ENCODE peak calls at places on chromosomes 1 and 21, in nine cellular contexts. One of them, this sample, is unnamed.

GRCh38 chr1:234899041-234899787 is 229.4 kb downstream of the TOMM20 start:
- DNase-seq in astrocyte of the cerebellum: no peak
- DNase-seq in AG10803: peak; percentile 60
- DNase-seq in endothelial cell: no peak
- DNase-seq in endothelial cell of umbilical vein: peak; percentile 49
- DNase-seq in dorsolateral prefrontal cortex: no peak
- DNase-seq in natural killer cell: no peak
- DNase-seq in mucosa of descending colon: peak; percentile 66
- DNase-seq in ovary: no peak
- DNase-seq in this sample: no peak

GRCh38 chr21:28431527-28432200 is 561.0 kb downstream of the LTN1 start:
- DNase-seq in astrocyte of the cerebellum: no peak
- DNase-seq in ovary: no peak
- DNase-seq in mucosa of descending colon: no peak
- DNase-seq in endothelial cell of umbilical vein: no peak
- DNase-seq in natural killer cell: no peak
- DNase-seq in dorsolateral prefrontal cortex: no peak
- DNase-seq in AG10803: no peak
- DNase-seq in endothelial cell: no peak
- DNase-seq in this sample: no peak

GRCh38 chr1:84689514-84690396 is 506 bp downstream of the SSX2IP start:
- DNase-seq in endothelial cell: peak; percentile 56
- DNase-seq in endothelial cell of umbilical vein: peak; percentile 50
- DNase-seq in ovary: no peak
- DNase-seq in natural killer cell: no peak
- DNase-seq in mucosa of descending colon: no peak
- DNase-seq in AG10803: peak; percentile 37
- DNase-seq in astrocyte of the cerebellum: no peak
- DNase-seq in dorsolateral prefrontal cortex: peak; percentile 72
- DNase-seq in this sample: peak; percentile 53

GRCh38 chr1:153881764-153882163 is 41.0 kb downstream of the GATAD2B start:
- DNase-seq in astrocyte of the cerebellum: no peak
- DNase-seq in AG10803: peak; percentile 23
- DNase-seq in natural killer cell: no peak
- DNase-seq in dorsolateral prefrontal cortex: no peak
- DNase-seq in mucosa of descending colon: no peak
- DNase-seq in ovary: peak; percentile 37
- DNase-seq in endothelial cell of umbilical vein: peak; percentile 71
- DNase-seq in endothelial cell: no peak
- DNase-seq in this sample: peak; percentile 5

GRCh38 chr1:215076312-215076711 is 6.2 kb upstream of the KCNK2 start:
- DNase-seq in ovary: no peak
- DNase-seq in natural killer cell: no peak
- DNase-seq in mucosa of descending colon: no peak
- DNase-seq in astrocyte of the cerebellum: peak; percentile 38
- DNase-seq in AG10803: peak; percentile 41
- DNase-seq in dorsolateral prefrontal cortex: no peak
- DNase-seq in endothelial cell: peak; percentile 49
- DNase-seq in endothelial cell of umbilical vein: peak; percentile 26
- DNase-seq in this sample: no peak

GRCh38 chr1:246592695-246593094 is 26.4 kb downstream of the CNST start:
- DNase-seq in astrocyte of the cerebellum: peak; percentile 97
- DNase-seq in AG10803: peak; percentile 99
- DNase-seq in natural killer cell: no peak
- DNase-seq in endothelial cell of umbilical vein: no peak
- DNase-seq in dorsolateral prefrontal cortex: no peak
- DNase-seq in mucosa of descending colon: no peak
- DNase-seq in endothelial cell: no peak
- DNase-seq in ovary: no peak
- DNase-seq in this sample: no peak

GRCh38 chr1:19333587-19334354 is 21.6 kb downstream of the SLC66A1 start:
- DNase-seq in endothelial cell of umbilical vein: no peak
- DNase-seq in dorsolateral prefrontal cortex: no peak
- DNase-seq in natural killer cell: no peak
- DNase-seq in ovary: no peak
- DNase-seq in mucosa of descending colon: no peak
- DNase-seq in AG10803: no peak
- DNase-seq in astrocyte of the cerebellum: no peak
- DNase-seq in endothelial cell: no peak
- DNase-seq in this sample: no peak

GRCh38 chr21:27454234-27454633 is 487.3 kb upstream of the ADAMTS5 start:
- DNase-seq in astrocyte of the cerebellum: no peak
- DNase-seq in endothelial cell: no peak
- DNase-seq in dorsolateral prefrontal cortex: no peak
- DNase-seq in AG10803: no peak
- DNase-seq in ovary: no peak
- DNase-seq in mucosa of descending colon: no peak
- DNase-seq in endothelial cell of umbilical vein: peak; percentile 37
- DNase-seq in natural killer cell: no peak
- DNase-seq in this sample: no peak

GRCh38 chr1:203593143-203593542 is 33.5 kb upstream of the ATP2B4 start:
- DNase-seq in mucosa of descending colon: no peak
- DNase-seq in dorsolateral prefrontal cortex: no peak
- DNase-seq in ovary: no peak
- DNase-seq in endothelial cell: no peak
- DNase-seq in natural killer cell: no peak
- DNase-seq in endothelial cell of umbilical vein: no peak
- DNase-seq in AG10803: no peak
- DNase-seq in astrocyte of the cerebellum: no peak
- DNase-seq in this sample: no peak

GRCh38 chr1:203593723-203594122 is 32.9 kb upstream of the ATP2B4 start:
- DNase-seq in mucosa of descending colon: peak; percentile 73
- DNase-seq in ovary: no peak
- DNase-seq in AG10803: no peak
- DNase-seq in astrocyte of the cerebellum: no peak
- DNase-seq in dorsolateral prefrontal cortex: no peak
- DNase-seq in endothelial cell of umbilical vein: no peak
- DNase-seq in endothelial cell: no peak
- DNase-seq in natural killer cell: peak; percentile 42
- DNase-seq in this sample: no peak

GRCh38 chr1:203591626-203592025 is 35.0 kb upstream of the ATP2B4 start:
- DNase-seq in AG10803: no peak
- DNase-seq in endothelial cell of umbilical vein: no peak
- DNase-seq in astrocyte of the cerebellum: no peak
- DNase-seq in mucosa of descending colon: no peak
- DNase-seq in ovary: no peak
- DNase-seq in endothelial cell: no peak
- DNase-seq in natural killer cell: no peak
- DNase-seq in dorsolateral prefrontal cortex: no peak
- DNase-seq in this sample: no peak

GRCh38 chr1:203592728-203593127 is 33.9 kb upstream of the ATP2B4 start:
- DNase-seq in mucosa of descending colon: no peak
- DNase-seq in natural killer cell: no peak
- DNase-seq in AG10803: peak; percentile 74
- DNase-seq in endothelial cell: no peak
- DNase-seq in ovary: no peak
- DNase-seq in dorsolateral prefrontal cortex: no peak
- DNase-seq in astrocyte of the cerebellum: no peak
- DNase-seq in endothelial cell of umbilical vein: peak; percentile 52
- DNase-seq in this sample: no peak

GRCh38 chr1:203592156-203592555 is 34.5 kb upstream of the ATP2B4 start:
- DNase-seq in AG10803: no peak
- DNase-seq in endothelial cell of umbilical vein: no peak
- DNase-seq in ovary: no peak
- DNase-seq in endothelial cell: no peak
- DNase-seq in astrocyte of the cerebellum: no peak
- DNase-seq in natural killer cell: no peak
- DNase-seq in mucosa of descending colon: no peak
- DNase-seq in dorsolateral prefrontal cortex: peak; percentile 34
- DNase-seq in this sample: peak; percentile 36
- TF ChIP-seq CTCF in AG10803: no peak
- TF ChIP-seq CTCF in endothelial cell of umbilical vein: no peak
- TF ChIP-seq CTCF in ovary: no peak
- TF ChIP-seq CTCF in endothelial cell: no peak
- TF ChIP-seq CTCF in astrocyte of the cerebellum: no peak
- TF ChIP-seq CTCF in natural killer cell: no peak
- TF ChIP-seq CTCF in mucosa of descending colon: no peak
- TF ChIP-seq CTCF in dorsolateral prefrontal cortex: no peak
- TF ChIP-seq CTCF in this sample: no peak

GRCh38 chr1:172549621-172550280 is 16.8 kb downstream of the SUCO start:
- DNase-seq in ovary: no peak
- DNase-seq in endothelial cell of umbilical vein: peak; percentile 8
- DNase-seq in natural killer cell: no peak
- DNase-seq in mucosa of descending colon: no peak
- DNase-seq in endothelial cell: no peak
- DNase-seq in dorsolateral prefrontal cortex: no peak
- DNase-seq in astrocyte of the cerebellum: no peak
- DNase-seq in AG10803: no peak
- DNase-seq in this sample: no peak
- TF ChIP-seq CTCF in ovary: no peak
- TF ChIP-seq CTCF in endothelial cell of umbilical vein: no peak
- TF ChIP-seq CTCF in natural killer cell: no peak
- TF ChIP-seq CTCF in mucosa of descending colon: no peak
- TF ChIP-seq CTCF in endothelial cell: no peak
- TF ChIP-seq CTCF in dorsolateral prefrontal cortex: no peak
- TF ChIP-seq CTCF in astrocyte of the cerebellum: no peak
- TF ChIP-seq CTCF in AG10803: no peak
- TF ChIP-seq CTCF in this sample: no peak

GRCh38 chr1:245266105-245266504 is 111.3 kb downstream of the KIF26B start:
- DNase-seq in AG10803: no peak
- DNase-seq in endothelial cell of umbilical vein: no peak
- DNase-seq in endothelial cell: no peak
- DNase-seq in dorsolateral prefrontal cortex: no peak
- DNase-seq in astrocyte of the cerebellum: no peak
- DNase-seq in natural killer cell: no peak
- DNase-seq in mucosa of descending colon: no peak
- DNase-seq in ovary: no peak
- DNase-seq in this sample: no peak

GRCh38 chr1:245261786-245262185 is 107.0 kb downstream of the KIF26B start:
- DNase-seq in endothelial cell of umbilical vein: no peak
- DNase-seq in AG10803: no peak
- DNase-seq in dorsolateral prefrontal cortex: no peak
- DNase-seq in mucosa of descending colon: no peak
- DNase-seq in astrocyte of the cerebellum: peak; percentile 5
- DNase-seq in ovary: no peak
- DNase-seq in natural killer cell: no peak
- DNase-seq in endothelial cell: no peak
- DNase-seq in this sample: no peak

GRCh38 chr1:245262876-245263625 is 108.3 kb downstream of the KIF26B start:
- DNase-seq in mucosa of descending colon: no peak
- DNase-seq in endothelial cell of umbilical vein: no peak
- DNase-seq in dorsolateral prefrontal cortex: no peak
- DNase-seq in AG10803: peak; percentile 17
- DNase-seq in ovary: no peak
- DNase-seq in astrocyte of the cerebellum: no peak
- DNase-seq in natural killer cell: no peak
- DNase-seq in endothelial cell: no peak
- DNase-seq in this sample: no peak

GRCh38 chr1:245264226-245264625 is 109.4 kb downstream of the KIF26B start:
- DNase-seq in endothelial cell: no peak
- DNase-seq in mucosa of descending colon: no peak
- DNase-seq in dorsolateral prefrontal cortex: no peak
- DNase-seq in ovary: no peak
- DNase-seq in endothelial cell of umbilical vein: no peak
- DNase-seq in natural killer cell: no peak
- DNase-seq in astrocyte of the cerebellum: no peak
- DNase-seq in AG10803: no peak
- DNase-seq in this sample: no peak

DNA sequence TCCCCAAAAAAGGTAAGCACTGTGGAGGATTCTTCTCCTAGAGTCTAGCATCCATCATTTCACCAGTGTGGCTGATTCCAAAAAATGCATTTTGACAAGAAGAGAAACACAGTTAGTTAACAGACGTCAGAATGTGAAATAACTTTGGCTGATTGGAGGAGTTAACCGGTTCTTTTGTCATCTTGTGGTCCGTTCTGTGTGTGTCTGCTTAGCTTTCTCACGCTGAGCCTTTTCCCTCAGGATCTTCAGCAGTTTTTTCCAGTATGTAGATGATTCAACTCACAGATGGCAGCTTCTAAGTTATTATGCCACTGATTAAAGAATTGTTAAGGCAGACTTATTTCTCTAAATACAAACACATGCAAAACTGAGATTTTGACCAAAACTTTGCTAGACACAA is 108.9 kb downstream of the KIF26B start:
- DNase-seq in endothelial cell: no peak
- DNase-seq in endothelial cell of umbilical vein: no peak
- DNase-seq in AG10803: peak; percentile 94
- DNase-seq in astrocyte of the cerebellum: no peak
- DNase-seq in ovary: no peak
- DNase-seq in natural killer cell: no peak
- DNase-seq in mucosa of descending colon: no peak
- DNase-seq in dorsolateral prefrontal cortex: no peak
- DNase-seq in this sample: no peak
- TF ChIP-seq CTCF in endothelial cell: no peak
- TF ChIP-seq CTCF in endothelial cell of umbilical vein: no peak
- TF ChIP-seq CTCF in AG10803: no peak
- TF ChIP-seq CTCF in astrocyte of the cerebellum: no peak
- TF ChIP-seq CTCF in ovary: no peak
- TF ChIP-seq CTCF in natural killer cell: no peak
- TF ChIP-seq CTCF in mucosa of descending colon: no peak
- TF ChIP-seq CTCF in dorsolateral prefrontal cortex: no peak
- TF ChIP-seq CTCF in this sample: no peak

GRCh38 chr1:227353186-227353585 is 34.9 kb upstream of the CDC42BPA start:
- DNase-seq in mucosa of descending colon: no peak
- DNase-seq in endothelial cell of umbilical vein: no peak
- DNase-seq in dorsolateral prefrontal cortex: no peak
- DNase-seq in ovary: no peak
- DNase-seq in astrocyte of the cerebellum: no peak
- DNase-seq in endothelial cell: no peak
- DNase-seq in natural killer cell: no peak
- DNase-seq in AG10803: no peak
- DNase-seq in this sample: no peak

GRCh38 chr1:227355542-227356270 is 37.4 kb upstream of the CDC42BPA start:
- DNase-seq in ovary: no peak
- DNase-seq in AG10803: no peak
- DNase-seq in endothelial cell: no peak
- DNase-seq in mucosa of descending colon: no peak
- DNase-seq in astrocyte of the cerebellum: no peak
- DNase-seq in dorsolateral prefrontal cortex: no peak
- DNase-seq in natural killer cell: no peak
- DNase-seq in endothelial cell of umbilical vein: no peak
- DNase-seq in this sample: no peak

GRCh38 chr1:227357229-227358078 is 39.2 kb upstream of the CDC42BPA start:
- DNase-seq in AG10803: peak; percentile 68
- DNase-seq in endothelial cell: peak; percentile 50
- DNase-seq in astrocyte of the cerebellum: peak; percentile 28
- DNase-seq in natural killer cell: no peak
- DNase-seq in endothelial cell of umbilical vein: peak; percentile 96
- DNase-seq in mucosa of descending colon: peak; percentile 55
- DNase-seq in dorsolateral prefrontal cortex: no peak
- DNase-seq in ovary: peak; percentile 49
- DNase-seq in this sample: no peak

GRCh38 chr1:227358079-227358358 is 39.7 kb upstream of the CDC42BPA start:
- DNase-seq in AG10803: no peak
- DNase-seq in endothelial cell of umbilical vein: no peak
- DNase-seq in ovary: no peak
- DNase-seq in dorsolateral prefrontal cortex: no peak
- DNase-seq in natural killer cell: no peak
- DNase-seq in endothelial cell: no peak
- DNase-seq in mucosa of descending colon: no peak
- DNase-seq in astrocyte of the cerebellum: no peak
- DNase-seq in this sample: no peak

DNA sequence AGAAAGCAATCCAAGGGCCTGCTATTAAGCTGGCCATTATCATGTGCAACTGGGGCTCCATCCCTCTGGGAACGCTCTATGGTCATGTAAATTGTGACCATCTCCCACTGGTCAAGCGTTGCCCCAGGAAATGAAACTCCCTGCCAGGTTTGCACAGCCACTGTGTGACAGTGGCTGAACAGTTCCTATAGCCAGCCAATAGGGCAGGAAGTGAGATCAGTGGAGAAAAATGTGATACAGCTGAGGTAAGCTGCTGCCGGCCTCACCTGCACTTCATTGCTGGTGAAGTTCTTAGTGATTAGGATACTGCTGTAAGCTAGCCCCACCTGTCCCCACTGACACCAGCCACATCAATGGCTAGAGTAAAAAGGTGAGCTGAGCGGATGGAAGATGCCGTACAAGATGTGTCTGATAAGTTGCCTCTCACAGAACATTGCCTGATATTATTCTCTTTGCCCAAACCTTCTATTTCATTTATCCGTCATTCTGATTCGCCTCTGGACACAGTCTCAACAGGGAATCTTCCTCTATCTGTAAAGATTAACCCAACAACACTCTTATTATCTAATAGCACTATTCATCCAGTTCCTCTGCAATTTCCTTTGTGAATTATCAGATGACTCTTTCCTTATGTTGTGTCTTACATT is 38.4 kb upstream of the CDC42BPA start:
- DNase-seq in AG10803: no peak
- DNase-seq in ovary: no peak
- DNase-seq in dorsolateral prefrontal cortex: no peak
- DNase-seq in mucosa of descending colon: no peak
- DNase-seq in endothelial cell: no peak
- DNase-seq in natural killer cell: no peak
- DNase-seq in endothelial cell of umbilical vein: peak; percentile 44
- DNase-seq in astrocyte of the cerebellum: no peak
- DNase-seq in this sample: no peak
- TF ChIP-seq CTCF in AG10803: no peak
- TF ChIP-seq CTCF in ovary: no peak
- TF ChIP-seq CTCF in dorsolateral prefrontal cortex: no peak
- TF ChIP-seq CTCF in mucosa of descending colon: no peak
- TF ChIP-seq CTCF in endothelial cell: no peak
- TF ChIP-seq CTCF in natural killer cell: no peak
- TF ChIP-seq CTCF in endothelial cell of umbilical vein: no peak
- TF ChIP-seq CTCF in astrocyte of the cerebellum: no peak
- TF ChIP-seq CTCF in this sample: peak; percentile 14